ENCODE peak calls at places on chromosomes 13 and 19, in four cellular contexts. I is K562, O is GM12878, P is HepG2. E is an unnamed sample.

GRCh38 chr13:20127563-20128458 is 33.0 kb downstream of the GJA3 start:
- DNase-seq in I (no peak), O (no peak), P (peak), E (peak)

GRCh38 chr13:72643339-72643989 is 84.0 kb downstream of the MZT1 start:
- DNase-seq in P (peak), I (peak), O (no peak), E (peak)

GRCh38 chr13:98842074-98842473 is 89.6 kb upstream of the SLC15A1 start:
- DNase-seq in O (no peak), P (peak), I (no peak), E (no peak)

GRCh38 chr13:23621316-23621645 is 51.1 kb downstream of the TNFRSF19 start:
- DNase-seq in P (peak), I (no peak), O (no peak), E (no peak)

GRCh38 chr19:44824758-44825157 is 15.9 kb downstream of the BCAM start:
- DNase-seq in O (no peak), P (no peak), I (no peak), E (no peak)

GRCh38 chr13:28137556-28137955 is 789 bp upstream of the PAN3 start:
- DNase-seq in I (no peak), P (no peak), O (no peak), E (no peak)

GRCh38 chr19:18340237-18340989 is at the start of gene PGPEP1:
- DNase-seq in P (no peak), O (no peak), I (peak), E (peak)

GRCh38 chr19:13234518-13234917 is 84.3 kb downstream of the IER2 start:
- DNase-seq in P (peak), I (peak), O (no peak), E (peak)

GRCh38 chr19:53333071-53333465 is 481 bp upstream of the ZNF845 start:
- DNase-seq in P (no peak), O (no peak), I (peak), E (no peak)

GRCh38 chr13:48097793-48098192 is 2.9 kb upstream of the MED4 start:
- DNase-seq in O (no peak), I (no peak), P (no peak), E (no peak)

GRCh38 chr19:2488942-2489731 is 13.2 kb downstream of the GADD45B start:
- DNase-seq in P (no peak), I (no peak), O (no peak), E (no peak)

GRCh38 chr13:71621152-71622124 is 245.6 kb downstream of the DACH1 start:
- DNase-seq in I (no peak), P (no peak), O (no peak), E (peak)

GRCh38 chr13:24187185-24187584 is 26.7 kb downstream of the SPATA13 start:
- DNase-seq in O (no peak), I (no peak), P (no peak), E (no peak)

GRCh38 chr13:112652512-112653458 is 37.1 kb upstream of the ATP11A start:
- DNase-seq in P (no peak), I (no peak), O (no peak), E (no peak)

GRCh38 chr13:22130254-22130653 is 459.4 kb downstream of the FGF9 start:
- DNase-seq in P (no peak), I (no peak), O (no peak), E (no peak)

GRCh38 chr13:29362849-29363604 is 232.5 kb downstream of the SLC7A1 start:
- DNase-seq in I (peak), P (peak), O (peak), E (peak)

GRCh38 chr19:42120276-42121010 is 11.8 kb downstream of the POU2F2 start:
- DNase-seq in P (no peak), I (no peak), O (no peak), E (no peak)

GRCh38 chr19:19280561-19280960 is 7.5 kb upstream of the TM6SF2 start:
- DNase-seq in P (no peak), I (no peak), O (no peak), E (no peak)

GRCh38 chr19:57961785-57962184 is 12.5 kb downstream of the C19orf18 start:
- DNase-seq in O (no peak), I (no peak), P (no peak), E (no peak)

GRCh38 chr13:43289458-43290255 is 266.3 kb downstream of the DNAJC15 start:
- DNase-seq in P (no peak), O (no peak), I (no peak), E (no peak)

GRCh38 chr13:40993119-40993518 is 26.0 kb downstream of the ELF1 start:
- DNase-seq in O (no peak), P (no peak), I (no peak), E (no peak)

GRCh38 chr19:6530385-6531162 is at the start of gene TNFSF9:
- DNase-seq in O (no peak), I (peak), P (peak), E (peak)

GRCh38 chr13:63107163-63107935 is 1691.7 kb upstream of the PCDH20 start:
- DNase-seq in I (no peak), P (no peak), O (no peak), E (no peak)
- TF ChIP-seq TARDBP in I (no peak), P (no peak), O (no peak), E (no peak)

GRCh38 chr19:16521715-16522289 is 20.4 kb downstream of the CHERP start:
- DNase-seq in I (no peak), P (no peak), O (no peak), E (no peak)
- TF ChIP-seq TARDBP in I (no peak), P (no peak), O (no peak), E (no peak)

DNA sequence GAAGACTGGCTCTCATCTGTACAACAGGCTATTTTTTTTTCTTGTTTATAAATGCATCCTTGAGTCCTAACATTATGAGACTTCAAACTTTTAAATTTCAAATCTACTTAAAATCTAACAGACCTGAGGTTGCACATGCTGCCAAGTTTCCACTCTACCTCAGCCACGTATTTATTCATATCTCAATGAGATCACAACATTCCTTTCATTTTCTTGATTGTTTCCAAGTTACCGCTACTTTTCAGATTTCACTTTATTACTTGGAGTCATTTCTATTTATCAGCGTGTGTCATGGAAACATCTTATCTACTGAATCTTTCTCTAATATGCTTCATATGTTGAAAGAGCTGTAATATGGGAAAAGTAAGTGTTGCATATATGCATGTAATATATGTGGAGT is 1257.5 kb upstream of the ATXN8OS start:
- DNase-seq in P (no peak), I (no peak), O (no peak), E (no peak)
- TF ChIP-seq TARDBP in P (no peak), I (no peak), O (no peak), E (no peak)

GRCh38 chr13:46620029-46620428 is 67.1 kb downstream of the LRCH1 start:
- DNase-seq in P (no peak), O (no peak), I (no peak), E (no peak)

GRCh38 chr13:46615888-46616531 is 63.0 kb downstream of the LRCH1 start:
- DNase-seq in O (no peak), I (no peak), P (no peak), E (no peak)

GRCh38 chr13:46614582-46614981 is 61.6 kb downstream of the LRCH1 start:
- DNase-seq in P (no peak), I (no peak), O (no peak), E (no peak)

GRCh38 chr13:46617885-46618284 is 64.9 kb downstream of the LRCH1 start:
- DNase-seq in I (no peak), O (no peak), P (no peak), E (no peak)

DNA sequence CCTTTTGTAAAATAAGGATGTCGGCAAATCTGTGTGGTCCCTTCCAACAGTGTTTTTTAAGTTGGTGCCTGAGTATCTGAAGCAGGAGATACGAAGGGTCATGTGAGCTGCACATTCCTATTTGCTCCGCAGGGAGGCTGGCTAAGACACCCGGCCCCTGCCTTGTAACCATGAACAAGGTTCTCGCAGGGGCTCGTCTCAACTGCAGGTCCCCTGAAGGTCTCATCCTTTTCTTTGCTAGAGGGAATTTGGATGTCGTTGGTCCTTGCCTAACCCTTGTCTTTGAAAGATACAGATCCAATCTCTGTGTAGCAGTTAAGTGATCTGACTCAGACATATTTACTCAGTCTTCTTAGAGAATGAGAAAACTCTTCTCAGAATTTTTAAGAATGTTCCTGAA is 64.4 kb downstream of the LRCH1 start:
- DNase-seq in I (no peak), P (no peak), O (no peak), E (no peak)
- TF ChIP-seq TARDBP in I (no peak), P (no peak), O (no peak), E (no peak)

GRCh38 chr13:60765700-60766411 is 368.8 kb downstream of the TDRD3 start:
- DNase-seq in O (no peak), I (no peak), P (peak), E (no peak)
- TF ChIP-seq TARDBP in O (no peak), I (no peak), P (no peak), E (no peak)

GRCh38 chr19:50921391-50922315 is 10.5 kb upstream of the KLK4 start:
- DNase-seq in O (no peak), I (no peak), P (no peak), E (no peak)
- TF ChIP-seq TARDBP in O (no peak), I (no peak), P (no peak), E (no peak)

GRCh38 chr13:102227696-102228095 is 174.2 kb downstream of the FGF14 start:
- DNase-seq in I (no peak), O (no peak), P (no peak), E (no peak)
- TF ChIP-seq TARDBP in I (no peak), O (no peak), P (no peak), E (no peak)

GRCh38 chr13:39516140-39516539 is 86.9 kb downstream of the LHFPL6 start:
- DNase-seq in O (no peak), P (no peak), I (no peak), E (no peak)
- TF ChIP-seq TARDBP in O (no peak), P (no peak), I (no peak), E (no peak)

GRCh38 chr19:49836176-49837008 is 14.6 kb upstream of the PTOV1 start:
- DNase-seq in O (no peak), P (no peak), I (no peak), E (no peak)

GRCh38 chr19:49835562-49835961 is 15.4 kb upstream of the PTOV1 start:
- DNase-seq in I (no peak), P (no peak), O (no peak), E (no peak)

GRCh38 chr19:49837009-49837310 is 14.0 kb upstream of the PTOV1 start:
- DNase-seq in I (no peak), P (no peak), O (no peak), E (no peak)

GRCh38 chr19:49838816-49839588 is 12.0 kb upstream of the PTOV1 start:
- DNase-seq in P (no peak), I (no peak), O (no peak), E (no peak)

DNA sequence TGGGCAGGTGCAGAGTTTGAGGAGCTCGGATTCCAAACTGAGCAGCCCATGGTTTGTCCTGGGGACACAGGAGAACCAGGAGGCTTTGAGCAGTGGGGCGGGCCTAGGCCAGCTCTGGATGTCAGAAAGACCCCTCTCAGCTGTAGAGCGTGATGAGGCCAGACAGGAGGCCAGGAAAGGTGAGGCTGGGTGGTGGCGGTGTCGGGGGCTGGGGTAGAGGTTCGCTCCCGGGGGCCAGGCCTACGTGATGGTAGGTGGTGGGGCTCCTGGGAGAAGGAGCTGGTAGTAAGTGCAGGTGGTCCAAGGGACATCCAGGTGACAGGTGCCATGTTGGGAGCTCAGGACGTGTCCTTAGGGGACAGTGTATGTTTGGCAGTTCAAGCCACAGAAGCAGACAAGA is 13.5 kb upstream of the PTOV1 start:
- DNase-seq in I (no peak), P (no peak), O (no peak), E (no peak)
- TF ChIP-seq TARDBP in I (no peak), P (no peak), O (no peak), E (no peak)

E was measured in HEK293T.